ENCODE peak calls at places on chromosomes 3 and 15, in seven cellular contexts. J is left ventricle myocardium inferior; M is GM23338; N is Peyer's patch; K is CD8-positive, alpha-beta memory T cell; C is IMR-90; D is GM23248. F is an unnamed sample.
A peak's percentile ranks its signal among the peaks of the same experiment; 100 is the strongest.

GRCh38 chr3:156151824-156152428 is 31.5 kb downstream of the KCNAB1 start:
- DNase-seq in K (peak; percentile 30), C (peak; percentile 69), J (peak; percentile 64), N (peak; percentile 65), D (peak; percentile 83), M (peak; percentile 90), F (peak; percentile 31)

GRCh38 chr15:98442379-98442833 is 205.9 kb upstream of the IGF1R start:
- DNase-seq in J (no peak), C (peak; percentile 82), D (peak; percentile 89), M (peak; percentile 86), K (no peak), N (no peak), F (no peak)

GRCh38 chr3:190017575-190018288 is 103.0 kb downstream of the P3H2 start:
- DNase-seq in M (peak; percentile 38), K (no peak), C (peak; percentile 84), N (no peak), D (peak; percentile 69), J (no peak), F (no peak)

GRCh38 chr3:73472429-73472828 is 152.3 kb downstream of the PDZRN3 start:
- DNase-seq in K (no peak), D (no peak), J (no peak), C (no peak), N (no peak), M (no peak), F (no peak)

GRCh38 chr3:52896613-52897012 is 735 bp downstream of the STIMATE start:
- DNase-seq in J (no peak), D (peak; percentile 21), N (no peak), M (peak; percentile 77), K (no peak), C (no peak), F (no peak)

GRCh38 chr3:71447803-71448202 is 135.7 kb downstream of the FOXP1 start:
- DNase-seq in C (peak; percentile 46), K (no peak), N (no peak), J (no peak), M (no peak), D (no peak), F (no peak)

GRCh38 chr3:13364602-13365271 is 55.4 kb downstream of the NUP210 start:
- DNase-seq in J (no peak), M (peak; percentile 12), K (no peak), N (no peak), D (no peak), C (peak; percentile 41), F (no peak)

GRCh38 chr3:169634618-169635236 is 28.8 kb downstream of the MECOM start:
- DNase-seq in J (no peak), D (no peak), C (no peak), K (no peak), M (no peak), N (no peak), F (no peak)

GRCh38 chr15:66901336-66902100 is 163.9 kb upstream of the SMAD3 start:
- DNase-seq in K (no peak), N (no peak), C (peak; percentile 68), M (no peak), D (peak; percentile 61), J (no peak), F (no peak)

GRCh38 chr15:52503788-52504496 is 24.7 kb downstream of the MYO5A start:
- DNase-seq in C (peak; percentile 86), M (no peak), N (no peak), K (no peak), J (no peak), D (peak; percentile 84), F (peak; percentile 57)

GRCh38 chr15:66891776-66892175 is 173.6 kb upstream of the SMAD3 start:
- DNase-seq in K (no peak), C (no peak), N (no peak), D (no peak), M (no peak), J (no peak), F (no peak)

GRCh38 chr15:67290319-67290718 is 35.7 kb downstream of the IQCH start:
- DNase-seq in C (no peak), K (no peak), J (no peak), N (no peak), D (peak; percentile 66), M (no peak), F (no peak)

GRCh38 chr15:89364341-89364740 is 29.7 kb upstream of the POLG start:
- DNase-seq in J (no peak), K (no peak), N (no peak), M (no peak), C (no peak), D (no peak), F (no peak)

GRCh38 chr15:66515901-66516322 is 10.8 kb downstream of the ZWILCH start:
- DNase-seq in D (peak; percentile 40), C (no peak), M (no peak), K (no peak), N (no peak), J (no peak), F (no peak)

GRCh38 chr3:5899040-5899439 is 711.5 kb downstream of the EDEM1 start:
- DNase-seq in J (no peak), M (no peak), C (no peak), N (no peak), D (no peak), K (no peak), F (no peak)

GRCh38 chr3:23648326-23648964 is 157.3 kb upstream of the UBE2E1 start:
- DNase-seq in K (no peak), M (peak; percentile 14), N (no peak), J (no peak), D (peak; percentile 72), C (peak; percentile 58), F (no peak)

GRCh38 chr3:166190360-166190759 is 353.1 kb upstream of the BCHE start:
- DNase-seq in C (peak; percentile 86), N (no peak), M (peak; percentile 7), K (no peak), J (no peak), D (no peak), F (no peak)

GRCh38 chr15:75697523-75698398 is 14.9 kb downstream of the CSPG4 start:
- DNase-seq in D (no peak), J (no peak), C (no peak), N (no peak), K (no peak), M (no peak), F (no peak)

GRCh38 chr3:152349397-152349796 is 80.7 kb downstream of the MBNL1 start:
- DNase-seq in M (no peak), N (no peak), J (no peak), D (peak; percentile 68), K (no peak), C (peak; percentile 36), F (no peak)

GRCh38 chr3:45055411-45056143 is 29.5 kb downstream of the CLEC3B start:
- DNase-seq in K (no peak), N (no peak), C (peak; percentile 96), M (peak; percentile 72), D (peak; percentile 81), J (no peak), F (no peak)

GRCh38 chr3:124514681-124515080 is 215.6 kb upstream of the UMPS start:
- DNase-seq in M (no peak), J (no peak), N (no peak), K (no peak), D (peak; percentile 45), C (no peak), F (no peak)

GRCh38 chr15:89502867-89503595 is 6.6 kb upstream of the RHCG start:
- DNase-seq in D (no peak), C (no peak), N (no peak), K (no peak), M (no peak), J (no peak), F (no peak)

GRCh38 chr15:74781673-74782595 is at the start of gene CSK:
- DNase-seq in J (peak; percentile 82), N (peak; percentile 85), D (peak; percentile 89), M (peak; percentile 67), K (peak; percentile 76), C (peak; percentile 51), F (peak; percentile 84)

GRCh38 chr3:186109897-186110803 is 1.3 kb upstream of the ETV5 start:
- DNase-seq in K (no peak), M (peak; percentile 76), N (peak; percentile 55), C (peak; percentile 21), J (no peak), D (peak; percentile 58), F (peak; percentile 8)

GRCh38 chr3:16916840-16917239 is 32.1 kb downstream of the PLCL2 start:
- DNase-seq in K (no peak), M (no peak), C (no peak), J (no peak), D (no peak), N (no peak), F (no peak)

GRCh38 chr3:112615942-112616731 is 24.8 kb downstream of the CCDC80 start:
- DNase-seq in J (no peak), K (no peak), C (no peak), N (no peak), M (no peak), D (peak; percentile 64), F (no peak)

GRCh38 chr3:112610121-112610520 is 30.8 kb downstream of the CCDC80 start:
- DNase-seq in J (no peak), D (peak; percentile 94), N (no peak), M (no peak), K (no peak), C (peak; percentile 47), F (no peak)

GRCh38 chr3:112611813-112612515 is 29.0 kb downstream of the CCDC80 start:
- DNase-seq in D (no peak), C (no peak), M (no peak), N (no peak), K (no peak), J (no peak), F (no peak)
- H3K36me3 ChIP-seq in D (peaks cover 94% of the 10 kb centered on the region), C (peaks cover 30% of the 10 kb centered on the region), M (no peaks in the 10 kb centered on the region), N (no peaks in the 10 kb centered on the region), K (no peaks in the 10 kb centered on the region), J (no peaks in the 10 kb centered on the region), F (no peaks in the 10 kb centered on the region)

DNA sequence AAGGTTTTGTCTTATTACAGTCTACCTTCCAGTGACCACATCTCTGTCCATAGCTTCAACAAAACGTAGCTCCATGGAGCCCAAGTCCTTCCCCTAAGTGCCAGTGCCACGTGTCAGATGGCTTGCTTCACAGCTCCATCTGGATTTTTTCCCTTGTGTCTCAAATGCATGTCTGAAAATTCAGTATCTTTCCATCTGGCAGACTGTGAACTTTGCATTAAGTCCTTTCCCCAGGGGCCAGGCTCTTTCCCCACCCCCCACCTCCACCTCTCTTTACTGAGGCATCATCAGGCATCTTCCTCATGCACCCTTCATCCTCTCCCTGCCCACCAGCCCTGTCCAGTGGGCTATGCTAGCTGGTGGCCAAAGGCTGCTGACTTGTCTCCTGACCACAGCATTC is 53.7 kb downstream of the PDIA5 start:
- DNase-seq in M (no peak), J (no peak), K (no peak), N (peak; percentile 11), C (no peak), D (no peak), F (no peak)
- H3K36me3 ChIP-seq in M (peaks cover 4% of the 10 kb centered on the region), J (peaks cover 78% of the 10 kb centered on the region), K (no peaks in the 10 kb centered on the region), N (no peaks in the 10 kb centered on the region), C (peaks cover 29% of the 10 kb centered on the region), D (peaks cover 14% of the 10 kb centered on the region), F (no peaks in the 10 kb centered on the region)

GRCh38 chr3:69172058-69172457 is 49.7 kb upstream of the LMOD3 start:
- DNase-seq in J (no peak), C (no peak), D (no peak), M (no peak), N (no peak), K (no peak), F (no peak)
- H3K36me3 ChIP-seq in J (peaks cover 22% of the 10 kb centered on the region), C (no peaks in the 10 kb centered on the region), D (no peaks in the 10 kb centered on the region), M (no peaks in the 10 kb centered on the region), N (no peaks in the 10 kb centered on the region), K (no peaks in the 10 kb centered on the region), F (peaks cover 46% of the 10 kb centered on the region)

DNA sequence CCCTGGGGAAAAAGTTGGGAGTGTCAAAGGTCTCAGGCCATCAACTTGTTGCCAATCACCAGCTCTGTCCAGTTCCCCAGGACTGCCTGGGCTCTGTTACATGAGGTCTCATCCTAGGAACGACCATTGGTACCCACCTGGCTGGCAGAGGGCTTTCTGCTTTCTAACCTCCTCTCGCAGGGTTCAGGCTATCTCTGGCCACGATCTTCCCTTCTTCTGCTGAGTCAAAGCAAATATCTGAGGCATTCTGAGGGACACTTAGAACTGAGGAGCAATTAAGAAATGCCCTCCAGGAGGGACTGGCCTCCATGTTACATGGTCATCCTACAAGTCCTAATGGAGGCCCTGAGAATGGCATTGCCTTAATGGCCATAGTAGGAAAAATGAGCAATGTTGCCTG is 77.4 kb downstream of the TGFBR2 start:
- DNase-seq in D (no peak), K (no peak), M (no peak), N (no peak), C (no peak), J (no peak), F (no peak)
- H3K36me3 ChIP-seq in D (peaks cover 52% of the 10 kb centered on the region), K (peaks cover 24% of the 10 kb centered on the region), M (no peaks in the 10 kb centered on the region), N (no peaks in the 10 kb centered on the region), C (peaks cover 15% of the 10 kb centered on the region), J (peaks cover 29% of the 10 kb centered on the region), F (peaks cover 47% of the 10 kb centered on the region)

F was measured in CD4-positive, CD25-positive, alpha-beta regulatory T cell.